ENCODE peak calls at places on chromosomes 7 and 10, in five cellular contexts. C is HCT116; Z is lower lobe of right lung; Y is H1; G is CD8-positive, alpha-beta memory T cell. A is an unnamed sample. For H3K9me3, the result is how much of the 10 kb centered on the place peaks cover.

GRCh38 chr7:36814311-36814710 is 90.0 kb upstream of the AOAH start:
- DNase-seq in C (no peak), Z (no peak), Y (no peak), G (no peak), A (no peak)

GRCh38 chr10:10780746-10781145 is 236.9 kb upstream of the CELF2 start:
- DNase-seq in C (no peak), Z (no peak), Y (no peak), G (no peak), A (no peak)

GRCh38 chr10:7260912-7261700 is 149.7 kb downstream of the SFMBT2 start:
- DNase-seq in C (no peak), Z (no peak), Y (no peak), G (no peak), A (no peak)

GRCh38 chr7:45402480-45403218 is 171.5 kb upstream of the ADCY1 start:
- DNase-seq in C (no peak), Z (no peak), Y (no peak), G (no peak), A (no peak)

GRCh38 chr7:5595545-5596045 is 172.0 kb upstream of the TNRC18 start:
- DNase-seq in C (no peak), Z (no peak), Y (no peak), G (no peak), A (no peak)

GRCh38 chr10:80471009-80471408 is 16.9 kb downstream of the TSPAN14 start:
- DNase-seq in C (no peak), Z (no peak), Y (no peak), G (no peak), A (peak)

GRCh38 chr10:24790599-24790998 is 66.9 kb upstream of the ARHGAP21 start:
- DNase-seq in C (no peak), Z (no peak), Y (no peak), G (no peak), A (no peak)

GRCh38 chr10:72690071-72690755 is 1.7 kb upstream of the MCU start:
- DNase-seq in C (no peak), Z (no peak), Y (no peak), G (no peak), A (no peak)

GRCh38 chr10:99430116-99430450 is 341 bp downstream of the GOT1 start:
- DNase-seq in C (no peak), Z (no peak), Y (no peak), G (no peak), A (no peak)

GRCh38 chr10:63633677-63634487 is 112.7 kb downstream of the REEP3 start:
- DNase-seq in C (peak), Z (no peak), Y (no peak), G (no peak), A (no peak)
- H3K9me3 ChIP-seq in C (under half), Z (under half), Y (under half), G (under half), A (under half)

GRCh38 chr10:17660921-17661320 is 17.0 kb downstream of the STAM start:
- DNase-seq in C (no peak), Z (no peak), Y (no peak), G (no peak), A (no peak)

GRCh38 chr10:17662193-17663138 is 18.5 kb downstream of the STAM start:
- DNase-seq in C (no peak), Z (no peak), Y (no peak), G (no peak), A (no peak)

GRCh38 chr10:17663450-17663849 is 19.5 kb downstream of the STAM start:
- DNase-seq in C (no peak), Z (no peak), Y (no peak), G (no peak), A (no peak)

GRCh38 chr10:17659328-17659727 is 15.4 kb downstream of the STAM start:
- DNase-seq in C (no peak), Z (no peak), Y (no peak), G (no peak), A (no peak)

DNA sequence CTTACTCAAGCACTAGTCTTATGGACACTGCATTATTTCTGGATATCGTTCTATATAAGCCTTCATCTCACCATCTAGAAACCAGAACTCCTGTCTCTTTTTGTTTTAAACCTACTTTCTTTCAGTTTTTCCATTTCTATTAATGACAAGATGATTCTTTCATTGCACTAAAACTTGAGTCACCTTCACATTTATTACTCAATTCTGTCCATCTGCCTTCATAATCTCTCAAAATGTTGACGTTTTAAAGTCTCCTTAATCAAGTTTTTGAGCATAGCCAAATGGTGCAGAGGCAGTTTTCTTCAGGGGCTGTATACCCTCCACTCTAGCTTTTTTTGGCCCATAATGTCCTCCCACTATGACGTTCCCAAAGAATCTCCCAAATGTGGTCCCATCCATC is 17.6 kb downstream of the STAM start:
- DNase-seq in C (no peak), Z (no peak), Y (no peak), G (no peak), A (no peak)
- H3K9me3 ChIP-seq in C (under half), Z (under half), Y (under half), G (under half), A (under half)

GRCh38 chr7:158255156-158255555 is 332.5 kb downstream of the PTPRN2 start:
- DNase-seq in C (no peak), Z (no peak), Y (no peak), G (no peak), A (no peak)
- H3K9me3 ChIP-seq in C (under half), Z (under half), Y (under half), G (under half), A (under half)

GRCh38 chr7:150346922-150347321 is 5.5 kb upstream of the RARRES2 start:
- DNase-seq in C (no peak), Z (no peak), Y (no peak), G (no peak), A (no peak)

GRCh38 chr7:150342119-150342405 is 633 bp upstream of the RARRES2 start:
- DNase-seq in C (no peak), Z (no peak), Y (no peak), G (no peak), A (no peak)

GRCh38 chr7:150343225-150343624 is 1.8 kb upstream of the RARRES2 start:
- DNase-seq in C (no peak), Z (no peak), Y (no peak), G (no peak), A (no peak)

GRCh38 chr7:150345012-150345411 is 3.6 kb upstream of the RARRES2 start:
- DNase-seq in C (no peak), Z (no peak), Y (no peak), G (no peak), A (no peak)

GRCh38 chr7:150344299-150344698 is 2.9 kb upstream of the RARRES2 start:
- DNase-seq in C (no peak), Z (no peak), Y (no peak), G (no peak), A (no peak)
- H3K9me3 ChIP-seq in C (under half), Z (under half), Y (under half), G (under half), A (under half)

GRCh38 chr7:157831143-157831900 is 494.5 kb downstream of the DNAJB6 start:
- DNase-seq in C (no peak), Z (no peak), Y (no peak), G (no peak), A (peak)
- H3K9me3 ChIP-seq in C (under half), Z (under half), Y (under half), G (under half), A (under half)

DNA sequence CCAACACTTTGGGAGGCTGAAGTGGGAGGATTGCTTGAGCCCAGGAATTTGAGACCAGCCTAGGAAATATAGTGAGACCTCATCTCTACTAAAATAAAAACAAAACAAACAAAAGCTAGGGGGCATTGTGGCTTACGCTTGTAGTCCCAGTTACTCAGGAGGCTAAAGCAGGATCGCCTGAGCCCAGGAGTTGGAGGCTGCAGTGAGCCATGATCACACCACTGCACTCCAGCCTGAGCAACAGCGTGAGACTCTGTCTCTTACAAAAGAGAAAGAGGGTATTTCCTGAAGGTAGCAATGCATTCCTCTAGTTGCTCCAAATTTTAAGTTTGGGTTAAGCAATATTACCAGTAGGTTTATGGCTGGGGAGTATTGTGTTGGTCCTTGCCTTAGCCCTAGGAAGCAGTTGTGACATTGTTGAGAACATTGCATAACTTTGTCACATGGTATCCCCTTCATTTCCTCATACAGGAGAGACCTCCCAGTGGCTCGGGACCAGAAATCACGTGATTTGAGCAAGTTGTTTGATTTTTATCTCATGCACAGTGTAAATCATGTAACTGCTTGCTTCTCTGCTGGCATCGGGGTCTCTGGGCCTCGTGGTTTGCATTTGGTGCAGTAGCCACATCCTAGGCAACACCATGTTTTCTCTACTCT is 23.3 kb upstream of the SMARCD3 start:
- DNase-seq in C (no peak), Z (peak), Y (no peak), G (peak), A (peak)
- H3K9me3 ChIP-seq in C (under half), Z (under half), Y (under half), G (under half), A (under half)

GRCh38 chr10:1672001-1672781 is 65.1 kb downstream of the ADARB2 start:
- DNase-seq in C (no peak), Z (no peak), Y (no peak), G (no peak), A (no peak)

GRCh38 chr10:1669433-1669832 is 67.9 kb downstream of the ADARB2 start:
- DNase-seq in C (no peak), Z (no peak), Y (no peak), G (no peak), A (no peak)

GRCh38 chr10:1668347-1668746 is 69.0 kb downstream of the ADARB2 start:
- DNase-seq in C (no peak), Z (no peak), Y (no peak), G (no peak), A (no peak)

GRCh38 chr10:1671366-1672000 is 65.8 kb downstream of the ADARB2 start:
- DNase-seq in C (no peak), Z (no peak), Y (no peak), G (no peak), A (no peak)

DNA sequence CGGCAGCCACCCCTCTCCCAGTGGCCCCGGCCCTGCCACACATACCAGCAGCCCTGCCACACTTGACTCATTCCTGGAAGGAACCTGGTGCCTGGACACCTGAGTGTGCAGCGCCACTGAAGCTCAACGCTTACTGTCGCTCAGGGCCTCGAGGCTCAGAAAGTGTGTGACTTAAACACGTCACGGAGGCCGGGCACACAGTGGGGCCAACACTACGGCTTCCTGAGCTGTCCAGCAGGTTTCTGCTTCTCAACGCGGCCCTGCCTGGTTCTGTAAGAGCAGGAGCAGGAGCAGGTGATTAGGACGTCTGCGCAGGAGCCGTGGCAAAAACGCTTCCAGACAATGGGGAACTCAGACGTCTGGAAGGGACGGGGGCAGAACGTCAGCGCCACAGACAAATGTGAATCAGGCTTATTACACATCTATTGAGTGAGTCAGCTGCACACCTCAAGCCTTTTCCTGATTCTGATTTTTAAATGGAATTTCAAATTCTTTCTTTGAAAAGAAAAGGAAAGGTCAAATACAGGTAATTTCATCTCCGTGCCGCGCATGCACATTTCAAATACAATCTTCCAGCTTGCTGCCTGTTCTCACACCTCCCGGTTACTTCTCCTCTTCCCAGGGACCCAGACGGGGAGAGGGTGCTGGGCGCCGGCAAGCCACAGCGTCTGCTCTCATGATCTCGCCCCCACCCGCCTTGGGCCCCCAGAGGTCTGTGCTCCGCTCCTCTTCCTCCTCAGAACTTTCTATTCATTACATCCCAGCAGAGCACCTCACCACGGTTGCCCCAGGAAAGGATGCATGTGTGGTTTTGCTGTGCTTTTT is 66.6 kb downstream of the ADARB2 start:
- DNase-seq in C (no peak), Z (no peak), Y (no peak), G (no peak), A (no peak)
- H3K9me3 ChIP-seq in C (under half), Z (under half), Y (under half), G (under half), A (under half)

GRCh38 chr10:107081644-107082043 is 82.9 kb downstream of the SORCS1 start:
- DNase-seq in C (no peak), Z (no peak), Y (no peak), G (no peak), A (no peak)
- H3K9me3 ChIP-seq in C (under half), Z (under half), Y (under half), G (under half), A (under half)

GRCh38 chr10:36385693-36386092 is 739.7 kb upstream of the ANKRD30A start:
- DNase-seq in C (no peak), Z (no peak), Y (no peak), G (no peak), A (no peak)
- H3K9me3 ChIP-seq in C (under half), Z (under half), Y (under half), G (under half), A (under half)